ENCODE peak calls at places on chromosomes 5 and 9, in four cellular contexts. One of them, this sample, is unnamed.

GRCh38 chr5:136453199-136453598 is 87.9 kb upstream of the TRPC7 start:
- DNase-seq in SK-N-SH: no peak
- DNase-seq in HepG2: no peak
- DNase-seq in GM12878: no peak
- DNase-seq in this sample: no peak

GRCh38 chr5:162817381-162817780 is 620.0 kb upstream of the CCNG1 start:
- DNase-seq in SK-N-SH: no peak
- DNase-seq in HepG2: no peak
- DNase-seq in GM12878: no peak
- DNase-seq in this sample: no peak

GRCh38 chr9:129669946-129670345 is 4.5 kb downstream of the PRRX2 start:
- DNase-seq in SK-N-SH: no peak
- DNase-seq in HepG2: no peak
- DNase-seq in GM12878: no peak
- DNase-seq in this sample: no peak

GRCh38 chr5:130045334-130045733 is 141.1 kb downstream of the CHSY3 start:
- DNase-seq in SK-N-SH: no peak
- DNase-seq in HepG2: no peak
- DNase-seq in GM12878: no peak
- DNase-seq in this sample: no peak

GRCh38 chr9:121388140-121388925 is 18.3 kb upstream of the STOM start:
- DNase-seq in SK-N-SH: no peak
- DNase-seq in HepG2: no peak
- DNase-seq in GM12878: no peak
- DNase-seq in this sample: no peak

GRCh38 chr5:51381801-51382507 is 1.3 kb upstream of the ISL1 start:
- DNase-seq in SK-N-SH: peak
- DNase-seq in HepG2: no peak
- DNase-seq in GM12878: no peak
- DNase-seq in this sample: no peak

GRCh38 chr9:123327697-123328100 is 28.3 kb upstream of the CRB2 start:
- DNase-seq in SK-N-SH: no peak
- DNase-seq in HepG2: no peak
- DNase-seq in GM12878: no peak
- DNase-seq in this sample: no peak

GRCh38 chr9:108151161-108151586 is 661.6 kb upstream of the KLF4 start:
- DNase-seq in SK-N-SH: no peak
- DNase-seq in HepG2: no peak
- DNase-seq in GM12878: no peak
- DNase-seq in this sample: no peak

GRCh38 chr5:167576126-167576525 is 715.3 kb upstream of the WWC1 start:
- DNase-seq in SK-N-SH: no peak
- DNase-seq in HepG2: no peak
- DNase-seq in GM12878: no peak
- DNase-seq in this sample: no peak

GRCh38 chr5:154198611-154199230 is 8.2 kb downstream of the GALNT10 start:
- DNase-seq in SK-N-SH: no peak
- DNase-seq in HepG2: peak
- DNase-seq in GM12878: no peak
- DNase-seq in this sample: no peak

GRCh38 chr5:96228449-96228848 is 204.6 kb downstream of the PCSK1 start:
- DNase-seq in SK-N-SH: no peak
- DNase-seq in HepG2: no peak
- DNase-seq in GM12878: no peak
- DNase-seq in this sample: no peak

GRCh38 chr9:127131871-127132270 is 9.4 kb upstream of the ANGPTL2 start:
- DNase-seq in SK-N-SH: no peak
- DNase-seq in HepG2: no peak
- DNase-seq in GM12878: no peak
- DNase-seq in this sample: no peak

DNA sequence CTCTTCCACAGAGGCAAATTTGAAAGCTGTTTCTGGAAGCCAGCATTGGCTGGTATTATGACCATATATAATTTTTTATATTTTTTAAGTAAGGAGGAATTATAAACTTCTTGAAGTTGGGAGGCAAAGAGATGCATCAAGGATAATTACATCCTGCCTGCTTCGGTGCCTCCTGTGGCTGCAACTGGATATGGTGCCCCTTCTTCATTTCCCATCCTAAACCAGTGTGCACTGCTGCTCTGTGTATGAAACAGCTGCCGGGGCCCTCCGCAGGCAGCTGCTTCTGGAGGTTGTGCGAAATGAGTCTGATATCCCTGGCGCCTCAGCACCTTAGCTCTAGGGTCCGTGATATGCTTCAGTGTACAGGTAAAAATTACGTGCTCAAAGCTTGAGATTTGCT is 304.2 kb downstream of the ENC1 start:
- DNase-seq in SK-N-SH: no peak
- DNase-seq in HepG2: no peak
- DNase-seq in GM12878: no peak
- DNase-seq in this sample: no peak
- TF ChIP-seq CTCF in SK-N-SH: no peak
- TF ChIP-seq CTCF in HepG2: no peak
- TF ChIP-seq CTCF in GM12878: no peak
- TF ChIP-seq CTCF in this sample: no peak

DNA sequence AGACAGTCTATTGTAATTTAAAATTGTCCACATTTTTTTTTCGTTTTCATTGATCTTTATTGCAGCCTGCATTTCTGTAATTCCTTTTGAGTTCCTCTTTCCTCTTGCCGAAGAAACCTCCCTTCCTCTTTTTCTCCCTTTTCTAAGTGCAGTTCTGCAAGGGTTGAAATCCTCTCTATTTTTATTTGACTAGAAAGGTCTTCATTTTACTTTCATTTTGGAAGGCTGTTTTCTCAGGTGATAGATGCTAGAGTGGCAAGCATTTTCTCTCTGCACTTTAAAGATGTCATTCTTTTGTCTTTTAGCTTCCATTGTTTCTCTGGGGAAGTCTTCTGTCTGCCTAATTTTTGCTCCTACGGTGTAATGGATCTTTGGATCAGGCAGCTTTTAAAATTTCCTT is 248.5 kb downstream of the SMARCA2 start:
- DNase-seq in SK-N-SH: no peak
- DNase-seq in HepG2: no peak
- DNase-seq in GM12878: no peak
- DNase-seq in this sample: peak
- TF ChIP-seq GABPA in SK-N-SH: no peak
- TF ChIP-seq GABPA in HepG2: no peak
- TF ChIP-seq GABPA in GM12878: no peak
- TF ChIP-seq GABPA in this sample: no peak

DNA sequence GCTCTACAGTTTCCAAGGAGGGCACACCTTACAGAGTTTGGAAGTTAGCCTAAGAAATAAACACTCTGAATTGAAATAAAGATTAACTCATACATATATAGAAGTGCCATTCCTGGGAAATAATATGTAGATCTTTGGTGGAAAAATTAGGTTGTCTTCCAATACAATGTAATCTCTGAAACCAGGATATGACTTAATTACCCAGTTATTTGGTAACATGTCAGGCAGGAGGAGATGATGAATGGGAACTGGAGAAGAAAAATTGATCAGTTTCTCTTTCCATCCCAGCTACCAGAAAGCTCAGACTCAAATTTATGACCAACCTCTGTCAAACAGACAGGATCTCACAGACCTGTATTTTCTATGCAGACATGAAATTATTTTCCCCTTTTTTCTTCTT is 215.2 kb upstream of the SNX2 start:
- DNase-seq in SK-N-SH: no peak
- DNase-seq in HepG2: no peak
- DNase-seq in GM12878: no peak
- DNase-seq in this sample: no peak
- TF ChIP-seq CTCF in SK-N-SH: no peak
- TF ChIP-seq CTCF in HepG2: no peak
- TF ChIP-seq CTCF in GM12878: no peak
- TF ChIP-seq CTCF in this sample: no peak

DNA sequence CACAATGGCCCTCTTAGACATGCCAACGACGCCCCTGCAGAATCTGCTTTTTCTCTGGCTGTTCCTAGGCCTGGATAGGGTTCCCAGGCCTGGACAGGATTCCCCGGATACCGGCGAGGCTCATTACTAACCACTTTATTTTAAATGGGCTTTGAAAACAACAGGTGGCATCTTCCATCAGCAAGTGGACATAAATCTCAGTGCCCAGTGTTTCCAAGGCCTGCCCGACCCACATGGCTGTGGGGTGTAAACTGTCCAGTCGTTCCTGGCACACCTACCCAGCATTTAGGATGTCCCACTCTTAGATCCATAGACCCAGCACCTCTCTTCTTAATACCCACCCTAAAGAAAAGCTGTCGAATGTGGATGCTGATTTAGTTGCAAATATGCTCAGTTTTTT is 896 bp downstream of the CMBL start:
- DNase-seq in SK-N-SH: peak
- DNase-seq in HepG2: no peak
- DNase-seq in GM12878: no peak
- DNase-seq in this sample: no peak
- TF ChIP-seq GABPA in SK-N-SH: no peak
- TF ChIP-seq GABPA in HepG2: no peak
- TF ChIP-seq GABPA in GM12878: no peak
- TF ChIP-seq GABPA in this sample: no peak

GRCh38 chr5:7405277-7405676 is 9.3 kb downstream of the ADCY2 start:
- DNase-seq in SK-N-SH: no peak
- DNase-seq in HepG2: no peak
- DNase-seq in GM12878: no peak
- DNase-seq in this sample: no peak
- TF ChIP-seq CTCF in SK-N-SH: no peak
- TF ChIP-seq CTCF in HepG2: no peak
- TF ChIP-seq CTCF in GM12878: no peak
- TF ChIP-seq CTCF in this sample: no peak

DNA sequence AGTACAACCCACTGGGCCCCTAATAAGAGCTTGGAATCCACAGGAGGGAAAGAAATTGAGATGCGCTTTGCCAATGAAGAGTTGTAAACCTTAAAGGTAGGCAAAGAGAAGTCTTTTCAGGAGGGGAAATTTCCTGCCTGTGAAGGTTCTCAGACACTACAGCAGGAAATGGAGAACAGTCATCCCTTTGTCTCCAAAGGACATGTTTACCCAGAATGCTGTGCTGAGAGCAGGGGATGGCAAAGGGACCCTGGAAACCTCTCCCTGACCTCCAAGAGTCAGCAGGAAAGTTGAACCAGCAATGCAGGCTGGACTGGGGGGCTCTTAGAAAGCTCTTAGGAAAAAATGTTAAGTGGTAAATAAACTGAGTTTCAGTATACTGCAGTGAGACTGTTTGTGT is 103.2 kb downstream of the AK8 start:
- DNase-seq in SK-N-SH: no peak
- DNase-seq in HepG2: peak
- DNase-seq in GM12878: no peak
- DNase-seq in this sample: no peak
- TF ChIP-seq GABPA in SK-N-SH: no peak
- TF ChIP-seq GABPA in HepG2: no peak
- TF ChIP-seq GABPA in GM12878: no peak
- TF ChIP-seq GABPA in this sample: no peak